ENCODE peak calls at places on chromosomes 6 and 20, in nine cellular contexts. One of them, this sample, is unnamed.
A peak's percentile ranks its signal among the peaks of the same experiment; 100 is the strongest.

GRCh38 chr6:39426057-39426592 is 103.6 kb upstream of the KCNK16 start:
- DNase-seq in EL: peak; percentile 87
- DNase-seq in stimulated activated naive CD8-positive, alpha-beta T cell treated with anti-CD3 and anti-CD28 coated beads, Interleukin-15, amount 100 ng/mL, for 72 hours: no peak
- DNase-seq in activated CD4-positive, CD25-positive, alpha-beta regulatory T cell: no peak
- DNase-seq in retina: peak; percentile 30
- DNase-seq in glomerular endothelial cell: no peak
- DNase-seq in naive B cell: no peak
- DNase-seq in stimulated activated CD4-positive, alpha-beta T cell treated with anti-CD3 and anti-CD28 coated beads, Interleukin-4, amount 100 ng/mL, for 48 hours: no peak
- DNase-seq in choroid plexus epithelial cell: peak; percentile 85
- DNase-seq in this sample: peak; percentile 19

GRCh38 chr6:43803783-43804549 is 34.0 kb downstream of the VEGFA start:
- DNase-seq in EL: peak; percentile 23
- DNase-seq in stimulated activated naive CD8-positive, alpha-beta T cell treated with anti-CD3 and anti-CD28 coated beads, Interleukin-15, amount 100 ng/mL, for 72 hours: no peak
- DNase-seq in activated CD4-positive, CD25-positive, alpha-beta regulatory T cell: no peak
- DNase-seq in retina: no peak
- DNase-seq in glomerular endothelial cell: no peak
- DNase-seq in naive B cell: no peak
- DNase-seq in stimulated activated CD4-positive, alpha-beta T cell treated with anti-CD3 and anti-CD28 coated beads, Interleukin-4, amount 100 ng/mL, for 48 hours: no peak
- DNase-seq in choroid plexus epithelial cell: peak; percentile 51
- DNase-seq in this sample: no peak

GRCh38 chr20:58557713-58558335 is 42.6 kb upstream of the APCDD1L start:
- DNase-seq in EL: peak; percentile 43
- DNase-seq in stimulated activated naive CD8-positive, alpha-beta T cell treated with anti-CD3 and anti-CD28 coated beads, Interleukin-15, amount 100 ng/mL, for 72 hours: no peak
- DNase-seq in activated CD4-positive, CD25-positive, alpha-beta regulatory T cell: no peak
- DNase-seq in retina: no peak
- DNase-seq in glomerular endothelial cell: no peak
- DNase-seq in naive B cell: no peak
- DNase-seq in stimulated activated CD4-positive, alpha-beta T cell treated with anti-CD3 and anti-CD28 coated beads, Interleukin-4, amount 100 ng/mL, for 48 hours: no peak
- DNase-seq in choroid plexus epithelial cell: no peak
- DNase-seq in this sample: no peak

GRCh38 chr20:11267762-11268335 is 594.0 kb upstream of the JAG1 start:
- DNase-seq in EL: no peak
- DNase-seq in stimulated activated naive CD8-positive, alpha-beta T cell treated with anti-CD3 and anti-CD28 coated beads, Interleukin-15, amount 100 ng/mL, for 72 hours: no peak
- DNase-seq in activated CD4-positive, CD25-positive, alpha-beta regulatory T cell: no peak
- DNase-seq in retina: no peak
- DNase-seq in glomerular endothelial cell: no peak
- DNase-seq in naive B cell: no peak
- DNase-seq in stimulated activated CD4-positive, alpha-beta T cell treated with anti-CD3 and anti-CD28 coated beads, Interleukin-4, amount 100 ng/mL, for 48 hours: no peak
- DNase-seq in choroid plexus epithelial cell: peak; percentile 48
- DNase-seq in this sample: no peak

GRCh38 chr6:143745160-143746133 is 67.7 kb downstream of the PHACTR2 start:
- DNase-seq in EL: peak; percentile 2
- DNase-seq in stimulated activated naive CD8-positive, alpha-beta T cell treated with anti-CD3 and anti-CD28 coated beads, Interleukin-15, amount 100 ng/mL, for 72 hours: no peak
- DNase-seq in activated CD4-positive, CD25-positive, alpha-beta regulatory T cell: no peak
- DNase-seq in retina: peak; percentile 47
- DNase-seq in glomerular endothelial cell: peak; percentile 47
- DNase-seq in naive B cell: no peak
- DNase-seq in stimulated activated CD4-positive, alpha-beta T cell treated with anti-CD3 and anti-CD28 coated beads, Interleukin-4, amount 100 ng/mL, for 48 hours: no peak
- DNase-seq in choroid plexus epithelial cell: peak; percentile 93
- DNase-seq in this sample: no peak

GRCh38 chr6:74431873-74432272 is 735.9 kb downstream of the CD109 start:
- DNase-seq in EL: peak; percentile 12
- DNase-seq in stimulated activated naive CD8-positive, alpha-beta T cell treated with anti-CD3 and anti-CD28 coated beads, Interleukin-15, amount 100 ng/mL, for 72 hours: no peak
- DNase-seq in activated CD4-positive, CD25-positive, alpha-beta regulatory T cell: no peak
- DNase-seq in retina: no peak
- DNase-seq in glomerular endothelial cell: no peak
- DNase-seq in naive B cell: no peak
- DNase-seq in stimulated activated CD4-positive, alpha-beta T cell treated with anti-CD3 and anti-CD28 coated beads, Interleukin-4, amount 100 ng/mL, for 48 hours: no peak
- DNase-seq in choroid plexus epithelial cell: no peak
- DNase-seq in this sample: no peak

GRCh38 chr20:24017160-24017761 is 28.7 kb upstream of the GGTLC1 start:
- DNase-seq in EL: no peak
- DNase-seq in stimulated activated naive CD8-positive, alpha-beta T cell treated with anti-CD3 and anti-CD28 coated beads, Interleukin-15, amount 100 ng/mL, for 72 hours: no peak
- DNase-seq in activated CD4-positive, CD25-positive, alpha-beta regulatory T cell: no peak
- DNase-seq in retina: no peak
- DNase-seq in glomerular endothelial cell: peak; percentile 62
- DNase-seq in naive B cell: no peak
- DNase-seq in stimulated activated CD4-positive, alpha-beta T cell treated with anti-CD3 and anti-CD28 coated beads, Interleukin-4, amount 100 ng/mL, for 48 hours: no peak
- DNase-seq in choroid plexus epithelial cell: no peak
- DNase-seq in this sample: no peak

GRCh38 chr6:6972456-6972855 is 135.3 kb upstream of the RREB1 start:
- DNase-seq in EL: peak; percentile 49
- DNase-seq in stimulated activated naive CD8-positive, alpha-beta T cell treated with anti-CD3 and anti-CD28 coated beads, Interleukin-15, amount 100 ng/mL, for 72 hours: no peak
- DNase-seq in activated CD4-positive, CD25-positive, alpha-beta regulatory T cell: no peak
- DNase-seq in retina: no peak
- DNase-seq in glomerular endothelial cell: no peak
- DNase-seq in naive B cell: no peak
- DNase-seq in stimulated activated CD4-positive, alpha-beta T cell treated with anti-CD3 and anti-CD28 coated beads, Interleukin-4, amount 100 ng/mL, for 48 hours: no peak
- DNase-seq in choroid plexus epithelial cell: peak; percentile 51
- DNase-seq in this sample: no peak

GRCh38 chr20:41405436-41405835 is 38.8 kb upstream of the EMILIN3 start:
- DNase-seq in EL: no peak
- DNase-seq in stimulated activated naive CD8-positive, alpha-beta T cell treated with anti-CD3 and anti-CD28 coated beads, Interleukin-15, amount 100 ng/mL, for 72 hours: no peak
- DNase-seq in activated CD4-positive, CD25-positive, alpha-beta regulatory T cell: no peak
- DNase-seq in retina: no peak
- DNase-seq in glomerular endothelial cell: no peak
- DNase-seq in naive B cell: no peak
- DNase-seq in stimulated activated CD4-positive, alpha-beta T cell treated with anti-CD3 and anti-CD28 coated beads, Interleukin-4, amount 100 ng/mL, for 48 hours: no peak
- DNase-seq in choroid plexus epithelial cell: no peak
- DNase-seq in this sample: no peak

GRCh38 chr20:61328906-61329558 is 77.0 kb downstream of the CDH4 start:
- DNase-seq in EL: no peak
- DNase-seq in stimulated activated naive CD8-positive, alpha-beta T cell treated with anti-CD3 and anti-CD28 coated beads, Interleukin-15, amount 100 ng/mL, for 72 hours: no peak
- DNase-seq in activated CD4-positive, CD25-positive, alpha-beta regulatory T cell: peak; percentile 6
- DNase-seq in retina: no peak
- DNase-seq in glomerular endothelial cell: no peak
- DNase-seq in naive B cell: no peak
- DNase-seq in stimulated activated CD4-positive, alpha-beta T cell treated with anti-CD3 and anti-CD28 coated beads, Interleukin-4, amount 100 ng/mL, for 48 hours: no peak
- DNase-seq in choroid plexus epithelial cell: no peak
- DNase-seq in this sample: no peak

GRCh38 chr20:63071541-63072181 is 64.9 kb upstream of the BHLHE23 start:
- DNase-seq in EL: peak; percentile 81
- DNase-seq in stimulated activated naive CD8-positive, alpha-beta T cell treated with anti-CD3 and anti-CD28 coated beads, Interleukin-15, amount 100 ng/mL, for 72 hours: no peak
- DNase-seq in activated CD4-positive, CD25-positive, alpha-beta regulatory T cell: no peak
- DNase-seq in retina: no peak
- DNase-seq in glomerular endothelial cell: no peak
- DNase-seq in naive B cell: no peak
- DNase-seq in stimulated activated CD4-positive, alpha-beta T cell treated with anti-CD3 and anti-CD28 coated beads, Interleukin-4, amount 100 ng/mL, for 48 hours: no peak
- DNase-seq in choroid plexus epithelial cell: peak; percentile 22
- DNase-seq in this sample: peak; percentile 12

GRCh38 chr20:63624486-63624885 is 2.4 kb downstream of the GMEB2 start:
- DNase-seq in EL: peak; percentile 18
- DNase-seq in stimulated activated naive CD8-positive, alpha-beta T cell treated with anti-CD3 and anti-CD28 coated beads, Interleukin-15, amount 100 ng/mL, for 72 hours: no peak
- DNase-seq in activated CD4-positive, CD25-positive, alpha-beta regulatory T cell: no peak
- DNase-seq in retina: no peak
- DNase-seq in glomerular endothelial cell: no peak
- DNase-seq in naive B cell: no peak
- DNase-seq in stimulated activated CD4-positive, alpha-beta T cell treated with anti-CD3 and anti-CD28 coated beads, Interleukin-4, amount 100 ng/mL, for 48 hours: no peak
- DNase-seq in choroid plexus epithelial cell: peak; percentile 86
- DNase-seq in this sample: no peak

GRCh38 chr6:16257999-16258708 is 19.8 kb downstream of the GMPR start:
- DNase-seq in EL: no peak
- DNase-seq in stimulated activated naive CD8-positive, alpha-beta T cell treated with anti-CD3 and anti-CD28 coated beads, Interleukin-15, amount 100 ng/mL, for 72 hours: no peak
- DNase-seq in activated CD4-positive, CD25-positive, alpha-beta regulatory T cell: no peak
- DNase-seq in retina: no peak
- DNase-seq in glomerular endothelial cell: no peak
- DNase-seq in naive B cell: no peak
- DNase-seq in stimulated activated CD4-positive, alpha-beta T cell treated with anti-CD3 and anti-CD28 coated beads, Interleukin-4, amount 100 ng/mL, for 48 hours: no peak
- DNase-seq in choroid plexus epithelial cell: no peak
- DNase-seq in this sample: no peak

GRCh38 chr6:13873288-13874190 is 51.2 kb upstream of the RNF182 start:
- DNase-seq in EL: peak; percentile 41
- DNase-seq in stimulated activated naive CD8-positive, alpha-beta T cell treated with anti-CD3 and anti-CD28 coated beads, Interleukin-15, amount 100 ng/mL, for 72 hours: peak; percentile 76
- DNase-seq in activated CD4-positive, CD25-positive, alpha-beta regulatory T cell: peak; percentile 49
- DNase-seq in retina: peak; percentile 80
- DNase-seq in glomerular endothelial cell: no peak
- DNase-seq in naive B cell: peak; percentile 75
- DNase-seq in stimulated activated CD4-positive, alpha-beta T cell treated with anti-CD3 and anti-CD28 coated beads, Interleukin-4, amount 100 ng/mL, for 48 hours: peak; percentile 71
- DNase-seq in choroid plexus epithelial cell: peak; percentile 11
- DNase-seq in this sample: no peak

GRCh38 chr20:23254505-23254904 is 96.1 kb upstream of the NXT1 start:
- DNase-seq in EL: no peak
- DNase-seq in stimulated activated naive CD8-positive, alpha-beta T cell treated with anti-CD3 and anti-CD28 coated beads, Interleukin-15, amount 100 ng/mL, for 72 hours: no peak
- DNase-seq in activated CD4-positive, CD25-positive, alpha-beta regulatory T cell: no peak
- DNase-seq in retina: no peak
- DNase-seq in glomerular endothelial cell: no peak
- DNase-seq in naive B cell: no peak
- DNase-seq in stimulated activated CD4-positive, alpha-beta T cell treated with anti-CD3 and anti-CD28 coated beads, Interleukin-4, amount 100 ng/mL, for 48 hours: no peak
- DNase-seq in choroid plexus epithelial cell: no peak
- DNase-seq in this sample: no peak

GRCh38 chr6:109672827-109673226 is 18.2 kb downstream of the AK9 start:
- DNase-seq in EL: no peak
- DNase-seq in stimulated activated naive CD8-positive, alpha-beta T cell treated with anti-CD3 and anti-CD28 coated beads, Interleukin-15, amount 100 ng/mL, for 72 hours: no peak
- DNase-seq in activated CD4-positive, CD25-positive, alpha-beta regulatory T cell: no peak
- DNase-seq in retina: no peak
- DNase-seq in glomerular endothelial cell: no peak
- DNase-seq in naive B cell: no peak
- DNase-seq in stimulated activated CD4-positive, alpha-beta T cell treated with anti-CD3 and anti-CD28 coated beads, Interleukin-4, amount 100 ng/mL, for 48 hours: no peak
- DNase-seq in choroid plexus epithelial cell: no peak
- DNase-seq in this sample: no peak

GRCh38 chr6:39137235-39137634 is 22.2 kb upstream of the SAYSD1 start:
- DNase-seq in EL: peak; percentile 38
- DNase-seq in stimulated activated naive CD8-positive, alpha-beta T cell treated with anti-CD3 and anti-CD28 coated beads, Interleukin-15, amount 100 ng/mL, for 72 hours: peak; percentile 24
- DNase-seq in activated CD4-positive, CD25-positive, alpha-beta regulatory T cell: no peak
- DNase-seq in retina: peak; percentile 17
- DNase-seq in glomerular endothelial cell: no peak
- DNase-seq in naive B cell: no peak
- DNase-seq in stimulated activated CD4-positive, alpha-beta T cell treated with anti-CD3 and anti-CD28 coated beads, Interleukin-4, amount 100 ng/mL, for 48 hours: peak; percentile 12
- DNase-seq in choroid plexus epithelial cell: peak; percentile 59
- DNase-seq in this sample: no peak

This sample was measured in amniotic stem cell.